ENCODE peak calls at places on chromosomes 7 and 10, in five cellular contexts. C, T, B, F and W are unnamed samples.

GRCh38 chr7:99929730-99930053 is 272 bp upstream of the GJC3 start:
- ATAC-seq in F (no peak), B (no peak), C (peak), T (no peak), W (peak)

GRCh38 chr7:157621131-157621681 is 284.4 kb downstream of the DNAJB6 start:
- ATAC-seq in C (no peak), B (no peak), T (no peak), F (no peak), W (no peak)

GRCh38 chr7:49721441-49721840 is 52.0 kb upstream of the VWC2 start:
- ATAC-seq in C (no peak), F (no peak), T (no peak), B (no peak), W (no peak)

GRCh38 chr7:66522518-66522917 is 106.2 kb upstream of the KCTD7 start:
- ATAC-seq in C (peak), F (no peak), T (peak), B (peak), W (peak)

GRCh38 chr10:113644185-113645120 is 19.4 kb downstream of the NRAP start:
- ATAC-seq in T (no peak), C (no peak), B (no peak), F (peak), W (no peak)

GRCh38 chr7:142338633-142339501 is 81.0 kb upstream of the PRSS58 start:
- ATAC-seq in T (no peak), F (no peak), C (peak), B (no peak), W (peak)

GRCh38 chr7:741850-742249 is 14.8 kb upstream of the PRKAR1B start:
- ATAC-seq in C (no peak), T (no peak), B (no peak), F (no peak), W (no peak)

GRCh38 chr10:16950686-16951681 is 133.8 kb upstream of the RSU1 start:
- ATAC-seq in C (peak), B (peak), F (no peak), T (peak), W (peak)

GRCh38 chr7:29898301-29898700 is 91.3 kb downstream of the SCRN1 start:
- ATAC-seq in B (no peak), C (no peak), F (no peak), T (no peak), W (no peak)

GRCh38 chr10:97371696-97372095 is 29.4 kb downstream of the RRP12 start:
- ATAC-seq in F (no peak), T (no peak), C (no peak), B (no peak), W (no peak)

GRCh38 chr10:90644165-90644564 is 213.7 kb downstream of the HTR7 start:
- ATAC-seq in C (no peak), F (no peak), T (no peak), B (no peak), W (no peak)

GRCh38 chr7:29765392-29765979 is 40.8 kb upstream of the WIPF3 start:
- ATAC-seq in B (no peak), C (no peak), T (no peak), F (no peak), W (no peak)

GRCh38 chr10:93475871-93476270 is 6.3 kb downstream of the MYOF start:
- ATAC-seq in C (no peak), F (no peak), T (no peak), B (no peak), W (no peak)

GRCh38 chr7:7201583-7202374 is 19.4 kb downstream of the C1GALT1 start:
- ATAC-seq in T (peak), B (peak), F (no peak), C (peak), W (no peak)

GRCh38 chr10:121490906-121491519 is 107.2 kb downstream of the FGFR2 start:
- ATAC-seq in T (no peak), B (no peak), F (no peak), C (no peak), W (no peak)

GRCh38 chr10:28541695-28542365 is 8.9 kb downstream of the WAC start:
- ATAC-seq in B (no peak), C (peak), F (no peak), T (no peak), W (peak)

GRCh38 chr10:124225029-124225467 is 131.7 kb upstream of the CHST15 start:
- ATAC-seq in C (no peak), B (no peak), T (peak), F (no peak), W (no peak)